ENCODE peak calls at places on chromosome 10, in eight cellular contexts. One of them, this sample, is unnamed.

GRCh38 chr10:91247360-91248111 is 27.1 kb downstream of the PCGF5 start:
- DNase-seq in cardiac fibroblast: peak
- DNase-seq in psoas muscle: peak
- DNase-seq in BE2C: peak
- DNase-seq in astrocyte: peak
- DNase-seq in GM13977: no peak
- DNase-seq in fibroblast of mammary gland: peak
- DNase-seq in ovary: no peak
- DNase-seq in this sample: no peak

GRCh38 chr10:3622845-3623621 is 162.0 kb downstream of the KLF6 start:
- DNase-seq in BE2C: no peak
- DNase-seq in fibroblast of mammary gland: no peak
- DNase-seq in astrocyte: peak
- DNase-seq in ovary: no peak
- DNase-seq in cardiac fibroblast: peak
- DNase-seq in psoas muscle: no peak
- DNase-seq in GM13977: no peak
- DNase-seq in this sample: no peak

GRCh38 chr10:58781873-58782488 is 269.3 kb downstream of the BICC1 start:
- DNase-seq in GM13977: peak
- DNase-seq in astrocyte: no peak
- DNase-seq in ovary: no peak
- DNase-seq in psoas muscle: no peak
- DNase-seq in BE2C: peak
- DNase-seq in fibroblast of mammary gland: peak
- DNase-seq in cardiac fibroblast: peak
- DNase-seq in this sample: peak

GRCh38 chr10:124974131-124974530 is 32.2 kb downstream of the ZRANB1 start:
- DNase-seq in ovary: no peak
- DNase-seq in GM13977: no peak
- DNase-seq in cardiac fibroblast: no peak
- DNase-seq in psoas muscle: no peak
- DNase-seq in BE2C: no peak
- DNase-seq in astrocyte: no peak
- DNase-seq in fibroblast of mammary gland: no peak
- DNase-seq in this sample: no peak

GRCh38 chr10:93813507-93814465 is 56.0 kb downstream of the LGI1 start:
- DNase-seq in cardiac fibroblast: peak
- DNase-seq in fibroblast of mammary gland: peak
- DNase-seq in astrocyte: peak
- DNase-seq in GM13977: peak
- DNase-seq in ovary: peak
- DNase-seq in BE2C: peak
- DNase-seq in psoas muscle: peak
- DNase-seq in this sample: no peak

GRCh38 chr10:52322323-52322722 is 8.2 kb downstream of the DKK1 start:
- DNase-seq in ovary: no peak
- DNase-seq in BE2C: no peak
- DNase-seq in GM13977: no peak
- DNase-seq in psoas muscle: no peak
- DNase-seq in astrocyte: no peak
- DNase-seq in fibroblast of mammary gland: no peak
- DNase-seq in cardiac fibroblast: no peak
- DNase-seq in this sample: no peak

GRCh38 chr10:48607356-48608278 is 2.7 kb upstream of the ARHGAP22 start:
- DNase-seq in ovary: no peak
- DNase-seq in astrocyte: no peak
- DNase-seq in fibroblast of mammary gland: no peak
- DNase-seq in BE2C: no peak
- DNase-seq in psoas muscle: no peak
- DNase-seq in cardiac fibroblast: no peak
- DNase-seq in GM13977: no peak
- DNase-seq in this sample: no peak

GRCh38 chr10:124629410-124629809 is 114.8 kb downstream of the FAM53B start:
- DNase-seq in BE2C: no peak
- DNase-seq in fibroblast of mammary gland: no peak
- DNase-seq in ovary: no peak
- DNase-seq in GM13977: no peak
- DNase-seq in astrocyte: no peak
- DNase-seq in psoas muscle: no peak
- DNase-seq in cardiac fibroblast: no peak
- DNase-seq in this sample: no peak

GRCh38 chr10:103659674-103660363 is 166.3 kb downstream of the NEURL1 start:
- DNase-seq in psoas muscle: peak
- DNase-seq in fibroblast of mammary gland: peak
- DNase-seq in astrocyte: peak
- DNase-seq in BE2C: no peak
- DNase-seq in GM13977: peak
- DNase-seq in ovary: peak
- DNase-seq in cardiac fibroblast: peak
- DNase-seq in this sample: peak

GRCh38 chr10:91557540-91558231 is 75.2 kb downstream of the PPP1R3C start:
- DNase-seq in fibroblast of mammary gland: peak
- DNase-seq in cardiac fibroblast: no peak
- DNase-seq in psoas muscle: no peak
- DNase-seq in GM13977: no peak
- DNase-seq in astrocyte: no peak
- DNase-seq in ovary: no peak
- DNase-seq in BE2C: no peak
- DNase-seq in this sample: no peak

GRCh38 chr10:103752680-103753248 is 102.6 kb downstream of the SH3PXD2A start:
- DNase-seq in astrocyte: no peak
- DNase-seq in psoas muscle: no peak
- DNase-seq in ovary: no peak
- DNase-seq in BE2C: no peak
- DNase-seq in GM13977: no peak
- DNase-seq in cardiac fibroblast: no peak
- DNase-seq in fibroblast of mammary gland: peak
- DNase-seq in this sample: no peak

GRCh38 chr10:14491814-14492213 is 161.1 kb upstream of the FRMD4A start:
- DNase-seq in psoas muscle: no peak
- DNase-seq in cardiac fibroblast: no peak
- DNase-seq in BE2C: no peak
- DNase-seq in fibroblast of mammary gland: peak
- DNase-seq in GM13977: no peak
- DNase-seq in astrocyte: no peak
- DNase-seq in ovary: no peak
- DNase-seq in this sample: no peak

GRCh38 chr10:44774676-44775401 is 136.3 kb upstream of the TMEM72 start:
- DNase-seq in cardiac fibroblast: peak
- DNase-seq in fibroblast of mammary gland: no peak
- DNase-seq in psoas muscle: no peak
- DNase-seq in astrocyte: peak
- DNase-seq in BE2C: no peak
- DNase-seq in GM13977: no peak
- DNase-seq in ovary: no peak
- DNase-seq in this sample: no peak

GRCh38 chr10:80154978-80155695 is 22.6 kb downstream of the PLAC9 start:
- DNase-seq in GM13977: no peak
- DNase-seq in psoas muscle: no peak
- DNase-seq in cardiac fibroblast: peak
- DNase-seq in BE2C: no peak
- DNase-seq in astrocyte: peak
- DNase-seq in fibroblast of mammary gland: peak
- DNase-seq in ovary: no peak
- DNase-seq in this sample: no peak

GRCh38 chr10:113426181-113426837 is 126.5 kb upstream of the HABP2 start:
- DNase-seq in BE2C: peak
- DNase-seq in psoas muscle: no peak
- DNase-seq in astrocyte: no peak
- DNase-seq in fibroblast of mammary gland: no peak
- DNase-seq in ovary: no peak
- DNase-seq in GM13977: no peak
- DNase-seq in cardiac fibroblast: no peak
- DNase-seq in this sample: no peak

GRCh38 chr10:70751991-70752390 is 33.2 kb downstream of the TBATA start:
- DNase-seq in ovary: no peak
- DNase-seq in BE2C: no peak
- DNase-seq in cardiac fibroblast: no peak
- DNase-seq in GM13977: no peak
- DNase-seq in astrocyte: no peak
- DNase-seq in fibroblast of mammary gland: no peak
- DNase-seq in psoas muscle: no peak
- DNase-seq in this sample: no peak

GRCh38 chr10:129963076-129963830 is 821 bp downstream of the EBF3 start:
- DNase-seq in GM13977: no peak
- DNase-seq in astrocyte: peak
- DNase-seq in psoas muscle: peak
- DNase-seq in fibroblast of mammary gland: peak
- DNase-seq in cardiac fibroblast: peak
- DNase-seq in BE2C: peak
- DNase-seq in ovary: no peak
- DNase-seq in this sample: no peak

GRCh38 chr10:98242823-98243222 is 25.2 kb downstream of the LOXL4 start:
- DNase-seq in GM13977: no peak
- DNase-seq in BE2C: no peak
- DNase-seq in astrocyte: no peak
- DNase-seq in cardiac fibroblast: peak
- DNase-seq in ovary: no peak
- DNase-seq in fibroblast of mammary gland: peak
- DNase-seq in psoas muscle: no peak
- DNase-seq in this sample: no peak
- TF ChIP-seq CTCF in GM13977: peak
- TF ChIP-seq CTCF in BE2C: peak
- TF ChIP-seq CTCF in astrocyte: peak
- TF ChIP-seq CTCF in cardiac fibroblast: peak
- TF ChIP-seq CTCF in ovary: peak
- TF ChIP-seq CTCF in fibroblast of mammary gland: peak
- TF ChIP-seq CTCF in psoas muscle: peak
- TF ChIP-seq CTCF in this sample: peak

GRCh38 chr10:23358357-23358756 is 13.8 kb upstream of the C10orf67 start:
- DNase-seq in astrocyte: no peak
- DNase-seq in GM13977: no peak
- DNase-seq in psoas muscle: no peak
- DNase-seq in BE2C: no peak
- DNase-seq in ovary: no peak
- DNase-seq in cardiac fibroblast: peak
- DNase-seq in fibroblast of mammary gland: peak
- DNase-seq in this sample: no peak
- TF ChIP-seq CTCF in astrocyte: peak
- TF ChIP-seq CTCF in GM13977: no peak
- TF ChIP-seq CTCF in psoas muscle: no peak
- TF ChIP-seq CTCF in BE2C: no peak
- TF ChIP-seq CTCF in ovary: no peak
- TF ChIP-seq CTCF in cardiac fibroblast: peak
- TF ChIP-seq CTCF in fibroblast of mammary gland: peak
- TF ChIP-seq CTCF in this sample: no peak

GRCh38 chr10:78706986-78707500 is 361.7 kb upstream of the ZMIZ1 start:
- DNase-seq in ovary: no peak
- DNase-seq in astrocyte: peak
- DNase-seq in fibroblast of mammary gland: no peak
- DNase-seq in GM13977: no peak
- DNase-seq in BE2C: no peak
- DNase-seq in cardiac fibroblast: no peak
- DNase-seq in psoas muscle: no peak
- DNase-seq in this sample: no peak

GRCh38 chr10:78703581-78703980 is 365.2 kb upstream of the ZMIZ1 start:
- DNase-seq in cardiac fibroblast: peak
- DNase-seq in fibroblast of mammary gland: no peak
- DNase-seq in GM13977: no peak
- DNase-seq in psoas muscle: no peak
- DNase-seq in ovary: no peak
- DNase-seq in astrocyte: no peak
- DNase-seq in BE2C: no peak
- DNase-seq in this sample: no peak

GRCh38 chr10:78712147-78712546 is 356.6 kb upstream of the ZMIZ1 start:
- DNase-seq in ovary: no peak
- DNase-seq in cardiac fibroblast: no peak
- DNase-seq in psoas muscle: no peak
- DNase-seq in BE2C: peak
- DNase-seq in fibroblast of mammary gland: no peak
- DNase-seq in astrocyte: no peak
- DNase-seq in GM13977: no peak
- DNase-seq in this sample: no peak

GRCh38 chr10:78706256-78706655 is 362.5 kb upstream of the ZMIZ1 start:
- DNase-seq in cardiac fibroblast: no peak
- DNase-seq in psoas muscle: no peak
- DNase-seq in fibroblast of mammary gland: peak
- DNase-seq in BE2C: no peak
- DNase-seq in astrocyte: peak
- DNase-seq in GM13977: no peak
- DNase-seq in ovary: no peak
- DNase-seq in this sample: no peak

DNA sequence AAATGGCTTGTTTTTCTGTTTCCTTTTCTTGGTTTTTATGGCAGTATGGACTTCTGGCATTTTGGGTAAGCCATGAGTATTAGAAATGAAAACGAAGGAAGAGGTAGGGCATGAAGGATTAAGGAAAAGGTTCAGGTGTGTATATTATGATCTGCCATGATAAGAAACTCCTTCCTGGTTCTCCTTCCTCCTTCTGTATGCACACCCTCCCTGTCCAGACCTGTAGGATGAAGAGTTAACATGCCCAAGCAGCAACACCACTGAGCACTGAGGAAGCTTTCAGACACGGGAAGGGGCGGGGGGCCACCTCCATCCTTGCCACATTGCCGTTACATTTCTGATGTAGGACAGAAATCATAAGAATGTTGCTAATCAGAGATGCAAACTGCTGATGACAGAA is 361.0 kb upstream of the ZMIZ1 start:
- DNase-seq in fibroblast of mammary gland: no peak
- DNase-seq in GM13977: no peak
- DNase-seq in BE2C: no peak
- DNase-seq in cardiac fibroblast: no peak
- DNase-seq in ovary: no peak
- DNase-seq in psoas muscle: no peak
- DNase-seq in astrocyte: no peak
- DNase-seq in this sample: no peak
- TF ChIP-seq CTCF in fibroblast of mammary gland: no peak
- TF ChIP-seq CTCF in GM13977: no peak
- TF ChIP-seq CTCF in BE2C: no peak
- TF ChIP-seq CTCF in cardiac fibroblast: no peak
- TF ChIP-seq CTCF in ovary: no peak
- TF ChIP-seq CTCF in psoas muscle: no peak
- TF ChIP-seq CTCF in astrocyte: no peak
- TF ChIP-seq CTCF in this sample: no peak

GRCh38 chr10:12844796-12845524 is 156.6 kb downstream of the CCDC3 start:
- DNase-seq in fibroblast of mammary gland: peak
- DNase-seq in cardiac fibroblast: peak
- DNase-seq in psoas muscle: no peak
- DNase-seq in astrocyte: peak
- DNase-seq in BE2C: no peak
- DNase-seq in ovary: no peak
- DNase-seq in GM13977: no peak
- DNase-seq in this sample: peak

GRCh38 chr10:12846718-12847117 is 154.8 kb downstream of the CCDC3 start:
- DNase-seq in cardiac fibroblast: peak
- DNase-seq in ovary: no peak
- DNase-seq in BE2C: no peak
- DNase-seq in fibroblast of mammary gland: peak
- DNase-seq in astrocyte: peak
- DNase-seq in psoas muscle: no peak
- DNase-seq in GM13977: no peak
- DNase-seq in this sample: no peak

GRCh38 chr10:12849351-12850181 is 151.9 kb downstream of the CCDC3 start:
- DNase-seq in cardiac fibroblast: peak
- DNase-seq in ovary: no peak
- DNase-seq in BE2C: peak
- DNase-seq in GM13977: no peak
- DNase-seq in psoas muscle: no peak
- DNase-seq in astrocyte: no peak
- DNase-seq in fibroblast of mammary gland: peak
- DNase-seq in this sample: peak

GRCh38 chr10:12848439-12849173 is 152.9 kb downstream of the CCDC3 start:
- DNase-seq in astrocyte: no peak
- DNase-seq in psoas muscle: no peak
- DNase-seq in BE2C: no peak
- DNase-seq in ovary: no peak
- DNase-seq in fibroblast of mammary gland: no peak
- DNase-seq in GM13977: no peak
- DNase-seq in cardiac fibroblast: no peak
- DNase-seq in this sample: no peak

GRCh38 chr10:12847361-12847975 is 154.0 kb downstream of the CCDC3 start:
- DNase-seq in BE2C: peak
- DNase-seq in fibroblast of mammary gland: no peak
- DNase-seq in astrocyte: no peak
- DNase-seq in GM13977: no peak
- DNase-seq in cardiac fibroblast: no peak
- DNase-seq in ovary: no peak
- DNase-seq in psoas muscle: no peak
- DNase-seq in this sample: no peak
- TF ChIP-seq CTCF in BE2C: peak
- TF ChIP-seq CTCF in fibroblast of mammary gland: peak
- TF ChIP-seq CTCF in astrocyte: no peak
- TF ChIP-seq CTCF in GM13977: peak
- TF ChIP-seq CTCF in cardiac fibroblast: no peak
- TF ChIP-seq CTCF in ovary: no peak
- TF ChIP-seq CTCF in psoas muscle: no peak
- TF ChIP-seq CTCF in this sample: no peak

This sample was measured in LNCaP clone FGC.